ENCODE peak calls at places on chromosome 17, in nine cellular contexts. J is adrenal gland; I is MM.1S; S is aorta; H is effector memory CD4-positive, alpha-beta T cell; Z is uterus; N is tibial nerve; T is tibial artery; X is ascending aorta. L is an unnamed sample. For H3K4me1, the result is how much of the 10 kb centered on the place peaks cover.

GRCh38 chr17:7838291-7839075 is 4.5 kb downstream of the KDM6B start:
- DNase-seq in S (no peak), I (no peak), J (peak), X (no peak), Z (no peak), H (no peak), N (no peak), T (peak), L (peak)

GRCh38 chr17:59219992-59220327 is 351 bp upstream of the GDPD1 start:
- DNase-seq in S (no peak), I (no peak), H (no peak), Z (no peak), X (no peak), N (no peak), J (no peak), T (no peak), L (no peak)

GRCh38 chr17:40872416-40872815 is 5.4 kb upstream of the KRT12 start:
- DNase-seq in T (no peak), I (no peak), X (no peak), J (no peak), Z (no peak), S (no peak), H (no peak), N (no peak), L (no peak)

GRCh38 chr17:43613911-43614310 is 47.8 kb downstream of the MEOX1 start:
- DNase-seq in H (no peak), Z (no peak), S (no peak), N (no peak), T (no peak), X (no peak), J (no peak), I (no peak), L (no peak)

GRCh38 chr17:45256114-45256966 is 5.6 kb downstream of the SPATA32 start:
- DNase-seq in T (no peak), J (no peak), H (no peak), S (no peak), N (no peak), I (peak), X (no peak), Z (no peak), L (no peak)

GRCh38 chr17:68377771-68378201 is 79.5 kb downstream of the WIPI1 start:
- DNase-seq in I (no peak), H (no peak), T (no peak), N (no peak), Z (no peak), J (no peak), X (no peak), S (no peak), L (no peak)

GRCh38 chr17:7114875-7115614 is 423 bp upstream of the ASGR2 start:
- DNase-seq in I (no peak), H (no peak), T (no peak), Z (no peak), N (no peak), X (no peak), J (no peak), S (peak), L (no peak)

GRCh38 chr17:62809656-62810055 is 1.5 kb upstream of the MARCHF10 start:
- DNase-seq in H (no peak), I (no peak), Z (no peak), N (no peak), X (no peak), S (no peak), T (no peak), J (peak), L (no peak)

GRCh38 chr17:16439303-16439791 is 24.0 kb downstream of the TRPV2 start:
- DNase-seq in T (no peak), J (peak), Z (no peak), X (no peak), H (no peak), S (no peak), I (peak), N (no peak), L (peak)
- H3K4me1 ChIP-seq in T (under half), J (under half), Z (under half), X (under half), H (under half), S (under half), I (under half), N (under half), L (under half)

GRCh38 chr17:17726721-17727060 is 45.4 kb downstream of the RAI1 start:
- DNase-seq in J (no peak), T (no peak), Z (no peak), X (no peak), I (no peak), H (no peak), N (no peak), S (no peak), L (no peak)

GRCh38 chr17:17725853-17726720 is 44.8 kb downstream of the RAI1 start:
- DNase-seq in N (no peak), T (no peak), X (no peak), I (no peak), Z (no peak), S (no peak), J (no peak), H (no peak), L (no peak)

GRCh38 chr17:17723354-17724261 is 42.4 kb downstream of the RAI1 start:
- DNase-seq in I (no peak), J (peak), H (no peak), S (no peak), X (no peak), N (no peak), Z (no peak), T (no peak), L (peak)

GRCh38 chr17:17724307-17724921 is 43.2 kb downstream of the RAI1 start:
- DNase-seq in X (no peak), S (no peak), Z (no peak), J (peak), N (no peak), H (no peak), T (no peak), I (no peak), L (peak)

GRCh38 chr17:17724991-17725852 is 44.0 kb downstream of the RAI1 start:
- DNase-seq in S (no peak), I (no peak), X (no peak), Z (no peak), T (no peak), N (no peak), J (peak), H (no peak), L (no peak)
- H3K4me3 ChIP-seq in S (no peak), I (no peak), X (peak), Z (peak), T (peak), N (peak), J (peak), H (peak), L (no peak)

GRCh38 chr17:75830168-75831031 is 13.8 kb downstream of the UNC13D start:
- DNase-seq in J (no peak), I (no peak), Z (no peak), N (no peak), X (no peak), H (no peak), S (no peak), T (no peak), L (peak)
- H3K4me1 ChIP-seq in J (under half), I (under half), Z (under half), N (under half), X (under half), H (under half), S (under half), T (under half), L (under half)

GRCh38 chr17:27348196-27348595 is 54.3 kb downstream of the WSB1 start:
- DNase-seq in S (no peak), I (no peak), H (no peak), T (no peak), J (no peak), N (no peak), X (no peak), Z (no peak), L (no peak)
- H3K4me3 ChIP-seq in S (no peak), I (peak), H (no peak), T (no peak), J (no peak), N (no peak), X (no peak), Z (no peak), L (peak)

GRCh38 chr17:76561799-76562268 is 22.0 kb downstream of the PRCD start:
- DNase-seq in Z (no peak), X (no peak), S (no peak), T (no peak), H (no peak), I (no peak), J (no peak), N (no peak), L (no peak)
- H3K4me1 ChIP-seq in Z (under half), X (under half), S (under half), T (under half), H (under half), I (under half), J (under half), N (under half), L (under half)

GRCh38 chr17:19253112-19253511 is 15.9 kb downstream of the EPN2 start:
- DNase-seq in T (no peak), Z (no peak), H (no peak), I (no peak), J (no peak), X (no peak), S (no peak), N (no peak), L (no peak)
- H3K4me3 ChIP-seq in T (no peak), Z (no peak), H (no peak), I (no peak), J (no peak), X (no peak), S (no peak), N (no peak), L (no peak)

L was measured in CD4-positive, CD25-positive, alpha-beta regulatory T cell.